ENCODE peak calls at places on chromosomes 1 and 21, in nine cellular contexts. L is glutamatergic neuron; G is D341Med; A is HFF-Myc; D is activated T-cell treated with anti-CD3 and anti-CD28 coated beads for 48 hours; O is naive thymus-derived CD4-positive, alpha-beta T cell; M is bronchial epithelial cell; B is CD4-positive, CD25-positive, alpha-beta regulatory T cell; U is T1000. R is an unnamed sample.

GRCh38 chr1:44249543-44249942 is 36.3 kb downstream of the DMAP1 start:
- DNase-seq in L (no peak), G (peak), A (no peak), D (no peak), O (no peak), M (no peak), B (no peak), U (no peak), R (peak)

GRCh38 chr1:97567000-97567749 is 353.7 kb downstream of the DPYD start:
- DNase-seq in L (no peak), G (no peak), A (no peak), D (no peak), O (no peak), M (no peak), B (no peak), U (no peak), R (no peak)

GRCh38 chr21:35674895-35675470 is 385.3 kb downstream of the SETD4 start:
- DNase-seq in L (no peak), G (no peak), A (no peak), D (no peak), O (no peak), M (no peak), B (no peak), U (no peak), R (no peak)

GRCh38 chr1:157176016-157176415 is 37.8 kb upstream of the ETV3 start:
- DNase-seq in L (no peak), G (no peak), A (no peak), D (no peak), O (no peak), M (no peak), B (no peak), U (no peak), R (no peak)

GRCh38 chr1:99737016-99737415 is 29.4 kb downstream of the FRRS1 start:
- DNase-seq in L (peak), G (peak), A (peak), D (no peak), O (no peak), M (peak), B (no peak), U (no peak), R (peak)

GRCh38 chr1:150186789-150187559 is 37.3 kb downstream of the PLEKHO1 start:
- DNase-seq in L (no peak), G (peak), A (no peak), D (no peak), O (peak), M (peak), B (peak), U (peak), R (no peak)

GRCh38 chr1:231162300-231162969 is 577 bp downstream of the TRIM67 start:
- DNase-seq in L (peak), G (peak), A (no peak), D (peak), O (no peak), M (no peak), B (peak), U (no peak), R (peak)

GRCh38 chr1:36835017-36835695 is 199.2 kb downstream of the GRIK3 start:
- DNase-seq in L (no peak), G (no peak), A (no peak), D (no peak), O (no peak), M (no peak), B (no peak), U (no peak), R (no peak)

GRCh38 chr1:207024202-207025143 is 8.1 kb downstream of the C1orf116 start:
- DNase-seq in L (no peak), G (no peak), A (no peak), D (no peak), O (no peak), M (peak), B (no peak), U (no peak), R (no peak)

GRCh38 chr1:208093754-208094719 is 150.1 kb downstream of the PLXNA2 start:
- DNase-seq in L (peak), G (peak), A (no peak), D (peak), O (peak), M (peak), B (peak), U (no peak), R (peak)

GRCh38 chr1:101302831-101303511 is 66.2 kb downstream of the S1PR1 start:
- DNase-seq in L (no peak), G (no peak), A (no peak), D (no peak), O (no peak), M (peak), B (no peak), U (no peak), R (no peak)

GRCh38 chr1:34144743-34145142 is 20.3 kb downstream of the CSMD2 start:
- DNase-seq in L (no peak), G (no peak), A (no peak), D (no peak), O (no peak), M (no peak), B (no peak), U (no peak), R (no peak)

GRCh38 chr1:33735624-33736023 is 128.3 kb upstream of the HMGB4 start:
- DNase-seq in L (no peak), G (no peak), A (no peak), D (no peak), O (no peak), M (peak), B (no peak), U (no peak), R (no peak)

GRCh38 chr1:85258536-85259117 is 835 bp downstream of the C1orf52 start:
- DNase-seq in L (no peak), G (no peak), A (no peak), D (no peak), O (no peak), M (no peak), B (no peak), U (no peak), R (no peak)

GRCh38 chr1:47276850-47277249 is 37.1 kb downstream of the STIL start:
- DNase-seq in L (no peak), G (no peak), A (no peak), D (no peak), O (no peak), M (no peak), B (no peak), U (no peak), R (no peak)

GRCh38 chr1:160665330-160666078 is 18.7 kb upstream of the SLAMF1 start:
- DNase-seq in L (no peak), G (no peak), A (no peak), D (no peak), O (no peak), M (no peak), B (no peak), U (no peak), R (no peak)

GRCh38 chr1:48061162-48062136 is 64.3 kb upstream of the TRABD2B start:
- DNase-seq in L (peak), G (peak), A (peak), D (no peak), O (no peak), M (peak), B (no peak), U (no peak), R (peak)

GRCh38 chr1:64505944-64506658 is 36.2 kb downstream of the CACHD1 start:
- DNase-seq in L (no peak), G (peak), A (no peak), D (peak), O (peak), M (peak), B (peak), U (no peak), R (peak)

GRCh38 chr1:12597792-12598191 is 20.2 kb downstream of the DHRS3 start:
- DNase-seq in L (no peak), G (no peak), A (no peak), D (no peak), O (no peak), M (no peak), B (no peak), U (no peak), R (no peak)

GRCh38 chr1:23196627-23197328 is 20.5 kb downstream of the HTR1D start:
- DNase-seq in L (no peak), G (no peak), A (peak), D (no peak), O (no peak), M (peak), B (no peak), U (peak), R (no peak)

GRCh38 chr1:168920456-168921094 is 185.9 kb upstream of the ATP1B1 start:
- DNase-seq in L (no peak), G (no peak), A (no peak), D (no peak), O (no peak), M (peak), B (no peak), U (no peak), R (no peak)

GRCh38 chr21:21396424-21396823 is 398.2 kb downstream of the NCAM2 start:
- DNase-seq in L (no peak), G (no peak), A (no peak), D (no peak), O (no peak), M (no peak), B (no peak), U (no peak), R (no peak)

GRCh38 chr1:197393105-197393504 is 125.1 kb downstream of the CRB1 start:
- DNase-seq in L (no peak), G (no peak), A (no peak), D (no peak), O (peak), M (no peak), B (no peak), U (no peak), R (no peak)

GRCh38 chr1:12438349-12438924 is 179.6 kb downstream of the DHRS3 start:
- DNase-seq in L (no peak), G (no peak), A (no peak), D (peak), O (peak), M (peak), B (no peak), U (no peak), R (no peak)

GRCh38 chr1:46244656-46245371 is 2.7 kb upstream of the RAD54L start:
- DNase-seq in L (no peak), G (peak), A (no peak), D (no peak), O (no peak), M (peak), B (peak), U (no peak), R (no peak)

GRCh38 chr21:18164933-18165332 is 79.7 kb upstream of the CHODL start:
- DNase-seq in L (no peak), G (no peak), A (no peak), D (no peak), O (no peak), M (peak), B (no peak), U (no peak), R (peak)

GRCh38 chr1:58325797-58326196 is 220.7 kb downstream of the OMA1 start:
- DNase-seq in L (peak), G (no peak), A (no peak), D (no peak), O (no peak), M (no peak), B (no peak), U (no peak), R (no peak)